ENCODE peak calls at places on chromosomes 2 and 18, in ten cellular contexts. S is stimulated activated CD4-positive, alpha-beta T cell treated with anti-CD3 and anti-CD28 coated beads, Interleukin-15, amount 100 ng/mL, for 1 hour; T is RWPE1; A is WTC11; I is coronary artery; W is HepG2; U is NCI-H446; V is NCI-H510A treated with DMSO at 0.1 percent for 48 hours; C is CD8-positive, alpha-beta memory T cell; D is NCI-H1105. P is an unnamed sample.

GRCh38 chr2:79723830-79724229 is 211.0 kb downstream of the CTNNA2 start:
- DNase-seq in I (no peak), V (no peak), U (no peak), T (peak; percentile 5), D (no peak), W (no peak), S (no peak), C (no peak), A (no peak), P (no peak)

GRCh38 chr18:23248826-23249225 is 113.5 kb downstream of the CABLES1 start:
- DNase-seq in I (no peak), A (no peak), S (no peak), T (no peak), W (no peak), U (no peak), V (no peak), D (no peak), C (no peak), P (no peak)

GRCh38 chr18:2848145-2848878 is 1.5 kb downstream of the EMILIN2 start:
- DNase-seq in U (no peak), W (no peak), C (no peak), A (no peak), S (no peak), I (no peak), D (no peak), V (no peak), T (no peak), P (no peak)

GRCh38 chr18:48818329-48819254 is 132.2 kb downstream of the SMAD7 start:
- DNase-seq in W (no peak), I (peak; percentile 35), T (no peak), S (no peak), C (no peak), D (no peak), V (no peak), U (no peak), A (peak; percentile 4), P (no peak)

GRCh38 chr2:100948965-100949364 is 53.1 kb upstream of the RPL31 start:
- DNase-seq in T (no peak), V (no peak), W (no peak), U (no peak), S (no peak), C (no peak), I (no peak), D (no peak), A (no peak), P (no peak)

GRCh38 chr2:237674731-237675276 is 47.4 kb downstream of the LRRFIP1 start:
- DNase-seq in T (peak; percentile 75), C (peak; percentile 92), S (peak; percentile 47), U (no peak), W (peak; percentile 66), A (peak; percentile 70), V (peak; percentile 90), D (no peak), I (peak; percentile 96), P (peak; percentile 71)

GRCh38 chr18:10101293-10101701 is 187.5 kb downstream of the VAPA start:
- DNase-seq in U (peak; percentile 26), C (no peak), T (no peak), I (no peak), W (no peak), D (no peak), A (no peak), V (no peak), S (no peak), P (no peak)

GRCh38 chr18:58861353-58861752 is 3.3 kb upstream of the ZNF532 start:
- DNase-seq in I (no peak), C (no peak), W (no peak), S (no peak), A (no peak), D (peak; percentile 10), T (no peak), U (no peak), V (no peak), P (no peak)

GRCh38 chr2:151239624-151240023 is 22.0 kb downstream of the RBM43 start:
- DNase-seq in I (no peak), T (no peak), V (no peak), C (no peak), U (no peak), D (no peak), W (no peak), A (no peak), S (no peak), P (no peak)

GRCh38 chr2:66753247-66754019 is 318.5 kb downstream of the MEIS1 start:
- DNase-seq in W (no peak), D (no peak), V (no peak), A (no peak), T (no peak), U (no peak), I (no peak), S (no peak), C (no peak), P (no peak)

GRCh38 chr18:24659837-24660720 is 199.6 kb downstream of the HRH4 start:
- DNase-seq in S (no peak), T (no peak), D (no peak), C (peak; percentile 46), I (no peak), U (no peak), W (no peak), V (peak; percentile 36), A (no peak), P (peak; percentile 5)

GRCh38 chr2:160091381-160091780 is 29.0 kb upstream of the PLA2R1 start:
- DNase-seq in V (no peak), A (no peak), W (no peak), C (no peak), U (no peak), D (no peak), T (peak; percentile 92), I (no peak), S (no peak), P (no peak)

GRCh38 chr2:70967189-70967588 is 11.2 kb upstream of the ANKRD53 start:
- DNase-seq in A (no peak), U (no peak), D (no peak), C (no peak), V (no peak), S (no peak), I (no peak), W (no peak), T (no peak), P (no peak)

GRCh38 chr2:119222213-119222612 is 1.4 kb upstream of the STEAP3 start:
- DNase-seq in W (no peak), I (no peak), C (no peak), U (no peak), S (no peak), T (no peak), A (no peak), V (no peak), D (no peak), P (no peak)

GRCh38 chr2:217609952-217610351 is 392.8 kb downstream of the TNS1 start:
- DNase-seq in D (no peak), T (no peak), S (no peak), V (peak; percentile 97), A (no peak), U (no peak), C (no peak), I (no peak), W (no peak), P (no peak)

P was measured in activated naive CD4-positive, alpha-beta T cell.